ENCODE peak calls at places on chromosome 10, in seven cellular contexts. S is Panc1, F is uterus, Y is neural progenitor cell, B is IMR-90, P is hepatocyte, G is Peyer's patch. O is an unnamed sample.

GRCh38 chr10:126208736-126209317 is 179.4 kb downstream of the ADAM12 start:
- DNase-seq in S (no peak), F (no peak), G (no peak), P (no peak), B (no peak), Y (no peak), O (peak; percentile 71)

GRCh38 chr10:13139150-13139549 is 22.2 kb upstream of the MCM10 start:
- DNase-seq in Y (no peak), S (no peak), G (no peak), B (no peak), F (no peak), P (no peak), O (no peak)

GRCh38 chr10:28266449-28267224 is 36.2 kb downstream of the MPP7 start:
- DNase-seq in B (no peak), Y (no peak), P (no peak), S (no peak), G (no peak), F (no peak), O (no peak)

GRCh38 chr10:101055416-101055815 is 6.4 kb upstream of the KAZALD1 start:
- DNase-seq in B (no peak), F (no peak), P (no peak), S (no peak), G (no peak), Y (no peak), O (no peak)

GRCh38 chr10:49108656-49109055 is 6.7 kb downstream of the VSTM4 start:
- DNase-seq in F (no peak), G (no peak), P (no peak), B (no peak), S (no peak), Y (no peak), O (no peak)

GRCh38 chr10:71280825-71281224 is 38.2 kb upstream of the SLC29A3 start:
- DNase-seq in P (no peak), F (no peak), G (no peak), S (no peak), Y (no peak), B (no peak), O (no peak)

GRCh38 chr10:58570307-58570723 is 57.6 kb downstream of the BICC1 start:
- DNase-seq in P (no peak), F (no peak), Y (no peak), B (peak; percentile 68), S (no peak), G (no peak), O (peak; percentile 30)

GRCh38 chr10:124332426-124332825 is 86.3 kb downstream of the OAT start:
- DNase-seq in F (no peak), P (no peak), B (no peak), Y (no peak), S (no peak), G (no peak), O (no peak)

GRCh38 chr10:84237199-84238051 is 3.9 kb downstream of the LRIT1 start:
- DNase-seq in Y (peak; percentile 70), P (no peak), F (no peak), B (no peak), G (no peak), S (no peak), O (peak; percentile 3)

GRCh38 chr10:31213959-31214358 is 105.1 kb upstream of the ZEB1 start:
- DNase-seq in Y (no peak), S (no peak), B (no peak), P (no peak), G (no peak), F (no peak), O (no peak)

GRCh38 chr10:69716711-69717560 is 84.8 kb upstream of the COL13A1 start:
- DNase-seq in Y (peak; percentile 86), B (peak; percentile 33), S (no peak), P (peak; percentile 79), F (no peak), G (peak; percentile 80), O (peak; percentile 51)

GRCh38 chr10:91340613-91341362 is 69.4 kb upstream of the HECTD2 start:
- DNase-seq in F (no peak), S (peak; percentile 28), B (peak; percentile 94), Y (no peak), G (no peak), P (no peak), O (no peak)

GRCh38 chr10:7797582-7797981 is 9.6 kb downstream of the ATP5F1C start:
- DNase-seq in S (no peak), Y (no peak), P (peak; percentile 43), F (no peak), G (no peak), B (peak; percentile 96), O (peak; percentile 92)

GRCh38 chr10:23051855-23052309 is 43.5 kb upstream of the MSRB2 start:
- DNase-seq in F (no peak), P (no peak), Y (no peak), B (no peak), S (no peak), G (no peak), O (no peak)

GRCh38 chr10:43208147-43209063 is 58.5 kb downstream of the RASGEF1A start:
- DNase-seq in Y (no peak), B (no peak), F (peak; percentile 13), G (peak; percentile 36), S (no peak), P (no peak), O (no peak)

GRCh38 chr10:69508738-69509340 is 57.6 kb downstream of the TSPAN15 start:
- DNase-seq in F (no peak), G (no peak), P (peak; percentile 2), S (no peak), Y (no peak), B (no peak), O (no peak)

GRCh38 chr10:75220258-75220657 is 9.7 kb downstream of the VDAC2 start:
- DNase-seq in F (no peak), Y (no peak), G (peak; percentile 27), P (no peak), B (no peak), S (no peak), O (no peak)

GRCh38 chr10:34514290-34514689 is 300.8 kb downstream of the PARD3 start:
- DNase-seq in B (no peak), P (no peak), S (no peak), Y (no peak), F (no peak), G (no peak), O (no peak)

GRCh38 chr10:34505338-34505737 is 309.8 kb downstream of the PARD3 start:
- DNase-seq in S (no peak), F (no peak), Y (no peak), G (no peak), B (no peak), P (no peak), O (peak; percentile 28)

GRCh38 chr10:122446668-122447410 is 7.6 kb upstream of the ARMS2 start:
- DNase-seq in F (no peak), P (peak; percentile 53), Y (no peak), S (no peak), B (no peak), G (no peak), O (peak; percentile 48)

GRCh38 chr10:61543831-61544230 is 90.7 kb upstream of the TMEM26 start:
- DNase-seq in S (no peak), Y (no peak), G (no peak), P (no peak), B (no peak), F (no peak), O (no peak)

DNA sequence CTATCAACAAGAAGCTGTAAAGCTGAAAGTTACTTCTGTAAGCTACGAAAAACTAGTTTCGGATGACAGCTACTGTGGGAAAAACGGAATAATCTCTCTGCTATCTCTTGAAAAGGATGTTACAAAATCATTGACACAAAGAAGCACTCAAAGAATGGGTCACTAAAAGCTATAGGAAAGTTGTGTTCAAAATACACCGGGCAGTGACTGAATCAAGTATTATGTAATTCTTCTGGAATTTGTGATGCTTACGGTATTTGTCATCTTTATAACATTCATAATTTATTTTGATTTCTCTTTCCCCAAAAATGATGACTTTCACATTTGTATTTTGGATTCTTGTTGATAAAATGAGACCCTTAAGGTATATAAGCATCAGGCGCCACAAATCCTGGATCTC is 112.1 kb upstream of the KLF6 start:
- DNase-seq in Y (no peak), B (peak; percentile 84), P (no peak), G (no peak), S (no peak), F (no peak), O (no peak)
- H3K27me3 ChIP-seq in Y (no peaks in the 10 kb centered on the region), B (no peaks in the 10 kb centered on the region), P (no peaks in the 10 kb centered on the region), G (no peaks in the 10 kb centered on the region), S (no peaks in the 10 kb centered on the region), F (no peaks in the 10 kb centered on the region), O (no peaks in the 10 kb centered on the region)

DNA sequence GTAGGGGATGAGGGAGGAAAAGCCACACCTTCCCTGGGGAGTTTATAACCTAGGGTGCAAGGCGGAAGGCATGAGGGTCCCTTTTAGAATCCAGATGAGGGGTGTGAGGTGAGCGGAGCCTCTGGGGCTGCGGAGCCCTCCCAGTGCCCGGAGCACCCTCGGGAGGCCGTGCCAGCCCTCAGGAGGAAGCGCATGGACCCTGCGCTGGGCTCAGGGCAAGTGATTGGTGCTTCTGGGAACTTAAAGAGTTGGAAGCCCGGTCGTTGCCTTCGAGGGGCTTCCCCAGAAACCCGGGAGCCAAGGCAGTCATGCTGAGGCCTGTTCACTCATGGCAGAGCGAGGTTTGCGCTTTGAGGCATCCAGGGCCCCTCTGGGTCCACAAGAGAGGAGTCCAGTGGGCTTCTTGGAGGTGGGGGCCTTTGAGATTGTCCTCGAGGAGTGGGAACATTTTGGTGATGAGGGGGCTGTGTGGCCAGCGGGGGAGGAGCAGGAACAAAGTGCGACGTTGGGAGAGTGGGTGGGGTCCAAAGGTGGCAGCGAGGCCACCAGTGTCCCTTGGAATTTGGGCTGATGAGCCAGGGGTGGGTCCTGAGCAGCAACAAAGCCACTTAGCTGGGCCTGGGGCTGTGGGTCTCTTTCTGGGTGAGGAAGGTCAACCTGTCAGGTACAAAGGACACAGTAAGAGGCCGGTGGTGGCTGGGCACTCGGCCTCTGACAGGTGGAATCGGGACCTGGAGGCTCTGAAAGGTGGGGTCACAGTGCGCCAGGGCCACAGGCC is 79.9 kb downstream of the MKI67 start:
- DNase-seq in F (no peak), Y (no peak), P (no peak), B (no peak), S (no peak), G (no peak), O (no peak)
- H3K27ac ChIP-seq in F (no peak overlapping the region), Y (no peak overlapping the region), P (no peak overlapping the region), B (no peak overlapping the region), S (no peak overlapping the region), G (peak overlapping the region; percentile 77), O (peak overlapping the region; percentile 77)

GRCh38 chr10:99522078-99522479 is 10.7 kb upstream of the NKX2-3 start:
- DNase-seq in F (no peak), P (no peak), Y (peak; percentile 64), S (no peak), B (no peak), G (no peak), O (no peak)

GRCh38 chr10:99522511-99523250 is 10.1 kb upstream of the NKX2-3 start:
- DNase-seq in S (no peak), F (no peak), Y (peak; percentile 80), G (no peak), B (no peak), P (no peak), O (no peak)

GRCh38 chr10:99520804-99521473 is 11.8 kb upstream of the NKX2-3 start:
- DNase-seq in P (no peak), B (no peak), S (no peak), Y (no peak), G (no peak), F (no peak), O (no peak)

GRCh38 chr10:99520040-99520803 is 12.5 kb upstream of the NKX2-3 start:
- DNase-seq in G (no peak), Y (peak; percentile 55), S (no peak), B (no peak), F (no peak), P (peak; percentile 56), O (no peak)

GRCh38 chr10:99521474-99522077 is 11.2 kb upstream of the NKX2-3 start:
- DNase-seq in P (no peak), S (no peak), F (no peak), Y (peak; percentile 91), G (no peak), B (no peak), O (no peak)
- H3K27me3 ChIP-seq in P (peaks cover 96% of the 10 kb centered on the region), S (peaks cover 3% of the 10 kb centered on the region), F (peaks cover 63% of the 10 kb centered on the region), Y (peaks cover 100% of the 10 kb centered on the region), G (no peaks in the 10 kb centered on the region), B (peaks cover 73% of the 10 kb centered on the region), O (peaks cover 85% of the 10 kb centered on the region)

GRCh38 chr10:44958897-44959242 is 732 bp upstream of the RASSF4 start:
- DNase-seq in Y (no peak), S (no peak), F (no peak), P (no peak), B (no peak), G (no peak), O (no peak)
- H3K27ac ChIP-seq in Y (no peak overlapping the region), S (peak overlapping the region; percentile 85), F (peak overlapping the region; percentile 75), P (peak overlapping the region; percentile 97), B (peak overlapping the region; percentile 81), G (peak overlapping the region; percentile 85), O (peak overlapping the region; percentile 94)

O was measured in cardiac muscle cell.